ENCODE peak calls at places on chromosome 9, in ten cellular contexts. U, B, F, W, Q, V, O, N, G and R are unnamed samples.
A peak's percentile ranks its signal among the peaks of the same experiment; 100 is the strongest.

GRCh38 chr9:95508968-95509850 is 7.6 kb downstream of the PTCH1 start:
- DNase-seq in U (peak; percentile 90), B (peak; percentile 90), F (peak; percentile 83), W (peak; percentile 81), Q (peak; percentile 83), V (peak; percentile 69), O (peak; percentile 74), N (peak; percentile 88), G (peak; percentile 93), R (peak; percentile 93)

GRCh38 chr9:73143606-73144328 is 7.9 kb upstream of the ANXA1 start:
- DNase-seq in U (no peak), B (peak; percentile 77), F (no peak), W (no peak), Q (peak; percentile 39), V (peak; percentile 68), O (peak; percentile 92), N (peak; percentile 75), G (peak; percentile 87), R (peak; percentile 90)

GRCh38 chr9:38085308-38085707 is 16.3 kb upstream of the SHB start:
- DNase-seq in U (no peak), B (no peak), F (no peak), W (no peak), Q (no peak), V (no peak), O (no peak), N (no peak), G (no peak), R (no peak)

GRCh38 chr9:98099898-98100297 is 19.1 kb downstream of the TRIM14 start:
- DNase-seq in U (no peak), B (no peak), F (no peak), W (no peak), Q (no peak), V (no peak), O (no peak), N (no peak), G (no peak), R (no peak)

GRCh38 chr9:135221951-135222631 is 134.6 kb downstream of the OLFM1 start:
- DNase-seq in U (no peak), B (no peak), F (no peak), W (no peak), Q (no peak), V (no peak), O (no peak), N (no peak), G (no peak), R (no peak)

GRCh38 chr9:82584349-82584846 is 478.5 kb downstream of the RASEF start:
- DNase-seq in U (no peak), B (no peak), F (no peak), W (no peak), Q (no peak), V (no peak), O (no peak), N (no peak), G (peak; percentile 43), R (no peak)

GRCh38 chr9:74577956-74578355 is 80.8 kb downstream of the RORB start:
- DNase-seq in U (no peak), B (peak; percentile 4), F (no peak), W (no peak), Q (no peak), V (peak; percentile 1), O (peak; percentile 1), N (peak; percentile 25), G (peak; percentile 1), R (peak; percentile 28)

GRCh38 chr9:114930063-114930812 is at the start of gene TNFSF8:
- DNase-seq in U (peak; percentile 72), B (no peak), F (peak; percentile 17), W (peak; percentile 36), Q (no peak), V (no peak), O (no peak), N (no peak), G (no peak), R (no peak)

GRCh38 chr9:133881671-133882381 is 110.3 kb downstream of the VAV2 start:
- DNase-seq in U (no peak), B (no peak), F (peak; percentile 12), W (no peak), Q (no peak), V (no peak), O (no peak), N (no peak), G (no peak), R (peak; percentile 30)

GRCh38 chr9:84782228-84782866 is 112.8 kb downstream of the NTRK2 start:
- DNase-seq in U (no peak), B (no peak), F (no peak), W (no peak), Q (no peak), V (no peak), O (no peak), N (peak; percentile 9), G (peak; percentile 50), R (no peak)

GRCh38 chr9:36357639-36358038 is 42.4 kb downstream of the RNF38 start:
- DNase-seq in U (no peak), B (no peak), F (no peak), W (no peak), Q (no peak), V (no peak), O (no peak), N (no peak), G (no peak), R (peak; percentile 26)

GRCh38 chr9:36363448-36363847 is 36.6 kb downstream of the RNF38 start:
- DNase-seq in U (no peak), B (no peak), F (no peak), W (no peak), Q (no peak), V (no peak), O (no peak), N (no peak), G (no peak), R (no peak)

GRCh38 chr9:36358486-36358885 is 41.6 kb downstream of the RNF38 start:
- DNase-seq in U (no peak), B (no peak), F (no peak), W (no peak), Q (no peak), V (no peak), O (no peak), N (no peak), G (no peak), R (peak; percentile 14)
- TF ChIP-seq CTCF in U (no peak), B (no peak), F (no peak), W (no peak), Q (no peak), V (no peak), O (no peak), N (no peak), G (no peak), R (no peak)

GRCh38 chr9:93456504-93456903 is 3.1 kb upstream of the FAM120AOS start:
- DNase-seq in U (no peak), B (peak; percentile 45), F (no peak), W (no peak), Q (no peak), V (no peak), O (no peak), N (no peak), G (no peak), R (no peak)
- H3K4me3 ChIP-seq in U (no peak overlapping the region), B (no peak overlapping the region), F (no peak overlapping the region), W (no peak overlapping the region), Q (no peak overlapping the region), V (no peak overlapping the region), O (no peak overlapping the region), N (no peak overlapping the region), G (no peak overlapping the region), R (no peak overlapping the region)

GRCh38 chr9:35732185-35733108 is at the start of the genes CREB3 and TLN1:
- DNase-seq in U (peak; percentile 99), B (peak; percentile 94), F (peak; percentile 98), W (peak; percentile 98), Q (peak; percentile 96), V (peak; percentile 97), O (peak; percentile 96), N (peak; percentile 99), G (peak; percentile 100), R (peak; percentile 99)
- TF ChIP-seq CTCF in U (peak; percentile 16), B (peak; percentile 15), F (no peak), W (no peak), Q (no peak), V (no peak), O (peak; percentile 21), N (no peak), G (no peak), R (no peak)

GRCh38 chr9:100019541-100019940 is 79.3 kb downstream of the ERP44 start:
- DNase-seq in U (no peak), B (no peak), F (no peak), W (no peak), Q (no peak), V (no peak), O (no peak), N (no peak), G (no peak), R (no peak)

GRCh38 chr9:100014846-100015245 is 84.0 kb downstream of the ERP44 start:
- DNase-seq in U (no peak), B (no peak), F (no peak), W (no peak), Q (no peak), V (no peak), O (no peak), N (no peak), G (no peak), R (no peak)

DNA sequence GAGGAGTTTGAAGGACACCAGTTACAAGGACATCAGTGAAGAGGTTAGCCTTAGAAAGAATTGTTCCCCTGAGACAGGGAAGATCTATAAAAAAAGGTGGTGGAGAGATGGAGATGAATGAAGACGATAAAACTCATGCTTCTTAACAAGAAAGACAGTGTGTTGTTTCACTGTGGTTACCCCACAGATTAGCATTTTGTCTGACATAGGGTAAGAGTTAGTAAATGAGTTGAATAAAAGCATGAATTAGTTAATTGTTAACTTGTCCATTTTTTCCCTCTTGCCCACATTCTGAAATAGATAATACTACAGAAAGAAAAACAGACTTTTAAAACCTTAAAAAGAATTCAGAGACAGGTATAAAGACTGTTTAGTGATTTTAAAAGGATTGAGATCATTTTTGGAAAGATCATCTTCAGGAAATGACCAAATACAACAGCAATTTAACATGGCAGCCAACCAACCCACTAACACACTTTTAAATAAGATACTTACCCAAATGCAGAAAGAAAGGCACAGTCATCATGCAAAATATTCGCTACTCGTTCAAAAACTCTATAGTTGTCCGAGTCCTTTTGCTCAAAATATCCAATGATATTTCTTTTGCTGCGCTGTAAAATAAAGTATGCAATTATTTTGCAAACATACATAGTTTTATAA is 78.5 kb downstream of the ERP44 start:
- DNase-seq in U (no peak), B (no peak), F (no peak), W (no peak), Q (no peak), V (no peak), O (no peak), N (peak; percentile 47), G (peak; percentile 16), R (peak; percentile 26)
- H3K4me3 ChIP-seq in U (no peak overlapping the region), B (no peak overlapping the region), F (no peak overlapping the region), W (no peak overlapping the region), Q (no peak overlapping the region), V (no peak overlapping the region), O (no peak overlapping the region), N (no peak overlapping the region), G (no peak overlapping the region), R (no peak overlapping the region)

GRCh38 chr9:28853487-28853886 is 1280.2 kb upstream of the C9orf72 start:
- DNase-seq in U (no peak), B (no peak), F (no peak), W (no peak), Q (no peak), V (no peak), O (no peak), N (no peak), G (no peak), R (no peak)
- TF ChIP-seq CTCF in U (no peak), B (no peak), F (no peak), W (no peak), Q (no peak), V (no peak), O (peak; percentile 16), N (no peak), G (no peak), R (no peak)